ENCODE peak calls at places on chromosomes 11 and 22, in ten cellular contexts. K, T, F, B, J, M, O, I, P and D are unnamed samples.

GRCh38 chr11:36376888-36377758 is 81.0 kb downstream of the PRR5L start:
- DNase-seq in J (peak), I (peak), B (peak), M (peak), T (peak), O (peak), P (peak), K (no peak), F (peak), D (peak)

GRCh38 chr22:23803001-23803819 is 16.4 kb downstream of the SMARCB1 start:
- DNase-seq in T (no peak), K (no peak), B (no peak), F (no peak), M (no peak), P (peak), O (no peak), J (no peak), I (no peak), D (peak)

GRCh38 chr11:128472128-128473110 is 114.9 kb downstream of the ETS1 start:
- DNase-seq in O (no peak), T (no peak), K (no peak), J (peak), M (peak), B (peak), I (peak), P (no peak), F (no peak), D (no peak)

GRCh38 chr11:9717719-9718118 is 53.8 kb downstream of the SWAP70 start:
- DNase-seq in F (no peak), I (peak), K (no peak), P (no peak), J (peak), M (peak), B (peak), O (no peak), T (no peak), D (no peak)

GRCh38 chr22:22687638-22688500 is 43.5 kb downstream of the GGTLC2 start:
- DNase-seq in F (no peak), J (peak), T (no peak), I (peak), K (no peak), P (peak), M (peak), O (no peak), B (peak), D (peak)

GRCh38 chr11:116750070-116750718 is 22.6 kb downstream of the BUD13 start:
- DNase-seq in O (no peak), F (no peak), I (no peak), J (no peak), P (no peak), K (no peak), B (no peak), M (no peak), T (no peak), D (no peak)

GRCh38 chr11:110728883-110729282 is 16.6 kb upstream of the ARHGAP20 start:
- DNase-seq in J (no peak), M (peak), K (no peak), B (peak), P (no peak), I (no peak), F (no peak), O (no peak), T (no peak), D (no peak)

GRCh38 chr11:69114811-69115523 is 40.8 kb upstream of the SMIM38 start:
- DNase-seq in T (no peak), K (no peak), O (no peak), M (no peak), P (no peak), I (no peak), B (no peak), F (no peak), J (no peak), D (no peak)

GRCh38 chr11:111733009-111733408 is 33.2 kb downstream of the PPP2R1B start:
- DNase-seq in O (no peak), M (peak), I (peak), F (peak), T (no peak), J (peak), K (no peak), P (no peak), B (peak), D (no peak)

GRCh38 chr11:19345848-19346681 is 105.3 kb upstream of the E2F8 start:
- DNase-seq in M (peak), T (no peak), B (no peak), F (peak), K (no peak), J (peak), P (peak), O (no peak), I (peak), D (no peak)